ENCODE peak calls at places on chromosomes 11 and 22, in six cellular contexts. E is WTC11, C is colonic mucosa, K is HFFc6, I is GM13976, G is mucosa of descending colon. Z is an unnamed sample.

GRCh38 chr22:35430897-35431322 is 31.0 kb downstream of the MCM5 start:
- DNase-seq in E (peak), C (peak), K (peak), I (peak), G (peak), Z (peak)

GRCh38 chr11:9745411-9746211 is 81.7 kb downstream of the SWAP70 start:
- DNase-seq in E (no peak), C (no peak), K (no peak), I (no peak), G (no peak), Z (no peak)

GRCh38 chr11:117189191-117189940 is 9.8 kb upstream of the TAGLN start:
- DNase-seq in E (no peak), C (peak), K (no peak), I (peak), G (no peak), Z (no peak)

GRCh38 chr22:23066200-23067022 is 3.9 kb upstream of the GNAZ start:
- DNase-seq in E (peak), C (no peak), K (no peak), I (no peak), G (no peak), Z (no peak)

GRCh38 chr11:125333354-125334077 is 162.5 kb downstream of the FEZ1 start:
- DNase-seq in E (no peak), C (no peak), K (no peak), I (no peak), G (no peak), Z (no peak)

GRCh38 chr11:73577496-73577917 is 20.4 kb downstream of the FAM168A start:
- DNase-seq in E (no peak), C (no peak), K (peak), I (peak), G (no peak), Z (peak)

GRCh38 chr22:27489265-27489675 is 312.3 kb downstream of the MN1 start:
- DNase-seq in E (no peak), C (peak), K (peak), I (no peak), G (peak), Z (no peak)

GRCh38 chr22:28992565-28993326 is 68.9 kb downstream of the C22orf31 start:
- DNase-seq in E (no peak), C (no peak), K (no peak), I (no peak), G (no peak), Z (no peak)

GRCh38 chr11:34155057-34155758 is 49.8 kb downstream of the NAT10 start:
- DNase-seq in E (no peak), C (no peak), K (no peak), I (no peak), G (no peak), Z (no peak)

GRCh38 chr11:94895971-94896370 is 77.4 kb downstream of the CWC15 start:
- DNase-seq in E (no peak), C (no peak), K (peak), I (no peak), G (no peak), Z (no peak)

GRCh38 chr11:123196060-123196714 is 1.1 kb upstream of the CLMP start:
- DNase-seq in E (peak), C (no peak), K (no peak), I (peak), G (no peak), Z (no peak)

GRCh38 chr11:32154275-32154674 is 63.4 kb downstream of the RCN1 start:
- DNase-seq in E (no peak), C (no peak), K (peak), I (no peak), G (no peak), Z (no peak)

GRCh38 chr11:122307480-122308085 is 191.6 kb upstream of the BLID start:
- DNase-seq in E (no peak), C (no peak), K (no peak), I (no peak), G (no peak), Z (no peak)

GRCh38 chr22:24370426-24370825 is 57.0 kb upstream of the ADORA2A start:
- DNase-seq in E (no peak), C (no peak), K (no peak), I (no peak), G (no peak), Z (no peak)

GRCh38 chr11:65645710-65646109 is 7.8 kb downstream of the SIPA1 start:
- DNase-seq in E (peak), C (no peak), K (peak), I (no peak), G (no peak), Z (no peak)

GRCh38 chr11:121323208-121323607 is 30.6 kb downstream of the SC5D start:
- DNase-seq in E (no peak), C (no peak), K (no peak), I (no peak), G (no peak), Z (no peak)

GRCh38 chr11:89545701-89546100 is 54.5 kb upstream of the NOX4 start:
- DNase-seq in E (no peak), C (no peak), K (no peak), I (no peak), G (no peak), Z (no peak)

GRCh38 chr11:91846664-91847063 is 378.0 kb upstream of the FAT3 start:
- DNase-seq in E (no peak), C (no peak), K (no peak), I (no peak), G (no peak), Z (no peak)

GRCh38 chr11:129333873-129334272 is 41.8 kb upstream of the BARX2 start:
- DNase-seq in E (no peak), C (no peak), K (no peak), I (no peak), G (no peak), Z (no peak)

GRCh38 chr22:30919973-30920372 is 48.6 kb downstream of the MORC2 start:
- DNase-seq in E (no peak), C (no peak), K (no peak), I (no peak), G (no peak), Z (no peak)

GRCh38 chr11:78655561-78655960 is 80.9 kb upstream of the NARS2 start:
- DNase-seq in E (no peak), C (no peak), K (no peak), I (no peak), G (no peak), Z (no peak)

GRCh38 chr11:77503006-77503405 is 29.1 kb upstream of the PAK1 start:
- DNase-seq in E (no peak), C (no peak), K (peak), I (no peak), G (no peak), Z (no peak)

GRCh38 chr11:79437981-79438630 is 2.7 kb downstream of the TENM4 start:
- DNase-seq in E (peak), C (peak), K (peak), I (peak), G (no peak), Z (no peak)

GRCh38 chr22:23213031-23213555 is 32.8 kb downstream of the BCR start:
- DNase-seq in E (no peak), C (no peak), K (no peak), I (no peak), G (no peak), Z (no peak)

GRCh38 chr22:36554101-36554500 is 25.1 kb upstream of the EIF3D start:
- DNase-seq in E (peak), C (no peak), K (no peak), I (no peak), G (no peak), Z (no peak)

GRCh38 chr11:31233425-31233824 is 136.1 kb downstream of the DCDC1 start:
- DNase-seq in E (no peak), C (no peak), K (no peak), I (no peak), G (no peak), Z (no peak)

GRCh38 chr11:18701614-18702216 is 3.1 kb downstream of the TMEM86A start:
- DNase-seq in E (no peak), C (no peak), K (no peak), I (no peak), G (no peak), Z (no peak)

GRCh38 chr22:11629661-11630385 is 3898.2 kb upstream of the OR11H1 start:
- DNase-seq in E (no peak), C (no peak), K (no peak), I (no peak), G (no peak), Z (no peak)

GRCh38 chr22:31085493-31085824 is 4.3 kb downstream of the SMTN start:
- DNase-seq in E (peak), C (peak), K (no peak), I (no peak), G (no peak), Z (no peak)

GRCh38 chr22:35726933-35727332 is 9.3 kb downstream of the APOL5 start:
- DNase-seq in E (no peak), C (no peak), K (no peak), I (no peak), G (no peak), Z (no peak)

GRCh38 chr11:134512791-134513538 is 100.9 kb upstream of the B3GAT1 start:
- DNase-seq in E (no peak), C (no peak), K (no peak), I (no peak), G (no peak), Z (no peak)

GRCh38 chr22:37848587-37849088 is 581 bp upstream of the EIF3L start:
- DNase-seq in E (no peak), C (no peak), K (no peak), I (peak), G (peak), Z (no peak)

GRCh38 chr11:77371646-77372045 is 70.2 kb upstream of the GDPD4 start:
- DNase-seq in E (no peak), C (no peak), K (no peak), I (no peak), G (no peak), Z (no peak)

DNA sequence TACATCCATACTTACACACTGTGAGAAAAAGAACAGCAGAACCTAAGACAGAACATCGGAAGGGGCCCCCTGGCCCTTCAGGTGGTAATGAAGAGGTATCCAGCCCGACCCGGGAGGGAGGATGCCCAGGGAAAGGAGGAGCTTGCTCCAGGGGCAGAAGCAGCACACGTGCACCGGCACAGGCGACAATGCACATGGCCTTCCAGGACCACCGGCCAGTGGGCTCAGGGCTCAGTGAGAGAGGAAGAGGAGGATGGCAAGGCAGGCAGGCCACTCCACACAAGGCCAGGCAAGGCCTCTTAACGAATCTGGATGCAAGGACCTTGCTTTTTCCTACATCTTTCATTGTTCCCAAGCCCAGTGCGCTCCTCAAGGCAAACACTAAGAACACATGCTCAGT is 52.6 kb downstream of the MICAL3 start:
- DNase-seq in E (no peak), C (no peak), K (no peak), I (no peak), G (no peak), Z (no peak)
- TF ChIP-seq CTCF in E (no peak), C (no peak), K (no peak), I (no peak), G (no peak), Z (no peak)

GRCh38 chr11:131246589-131247164 is 123.7 kb upstream of the NTM start:
- DNase-seq in E (peak), C (peak), K (no peak), I (no peak), G (peak), Z (no peak)
- TF ChIP-seq CTCF in E (peak), C (peak), K (peak), I (peak), G (no peak), Z (no peak)

DNA sequence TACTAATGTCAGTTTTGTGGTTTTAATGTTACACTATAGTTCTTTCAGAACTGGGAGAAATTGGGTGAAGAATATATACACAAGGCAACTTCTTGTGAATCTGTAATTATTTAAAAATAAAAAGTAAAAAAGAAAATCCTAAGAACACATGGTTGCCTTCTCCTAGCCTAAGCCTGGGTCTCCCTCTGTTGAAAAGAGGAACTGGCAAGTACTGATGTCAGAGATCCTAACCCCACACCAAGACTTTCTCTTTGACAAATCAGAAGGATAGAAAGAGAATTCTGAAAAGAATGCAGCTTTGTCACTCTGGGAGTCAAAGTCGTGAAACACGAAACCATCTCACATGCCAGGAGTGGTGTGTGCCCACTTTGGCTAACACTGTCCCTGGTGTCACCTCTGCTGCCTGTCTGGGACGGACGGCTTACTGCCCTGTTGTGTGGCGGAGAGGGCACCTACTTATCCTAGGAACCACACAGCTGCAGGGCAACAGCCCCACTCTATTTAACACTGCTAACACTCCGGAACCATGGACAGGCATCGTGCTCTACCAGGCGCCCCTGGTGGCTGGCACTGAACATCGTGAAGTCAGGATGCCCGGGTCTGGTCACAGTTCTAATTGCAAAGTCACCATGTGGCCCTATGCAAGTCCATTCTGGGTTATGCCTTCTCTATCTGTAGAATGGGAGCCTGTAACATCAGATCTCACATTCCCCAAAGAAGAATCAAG is 108.8 kb upstream of the CD82 start:
- DNase-seq in E (peak), C (no peak), K (peak), I (no peak), G (no peak), Z (no peak)
- TF ChIP-seq CTCF in E (peak), C (no peak), K (peak), I (peak), G (no peak), Z (peak)

GRCh38 chr11:112837162-112837826 is 123.9 kb upstream of the NCAM1 start:
- DNase-seq in E (no peak), C (no peak), K (no peak), I (no peak), G (no peak), Z (no peak)
- TF ChIP-seq CTCF in E (no peak), C (no peak), K (no peak), I (no peak), G (no peak), Z (no peak)

DNA sequence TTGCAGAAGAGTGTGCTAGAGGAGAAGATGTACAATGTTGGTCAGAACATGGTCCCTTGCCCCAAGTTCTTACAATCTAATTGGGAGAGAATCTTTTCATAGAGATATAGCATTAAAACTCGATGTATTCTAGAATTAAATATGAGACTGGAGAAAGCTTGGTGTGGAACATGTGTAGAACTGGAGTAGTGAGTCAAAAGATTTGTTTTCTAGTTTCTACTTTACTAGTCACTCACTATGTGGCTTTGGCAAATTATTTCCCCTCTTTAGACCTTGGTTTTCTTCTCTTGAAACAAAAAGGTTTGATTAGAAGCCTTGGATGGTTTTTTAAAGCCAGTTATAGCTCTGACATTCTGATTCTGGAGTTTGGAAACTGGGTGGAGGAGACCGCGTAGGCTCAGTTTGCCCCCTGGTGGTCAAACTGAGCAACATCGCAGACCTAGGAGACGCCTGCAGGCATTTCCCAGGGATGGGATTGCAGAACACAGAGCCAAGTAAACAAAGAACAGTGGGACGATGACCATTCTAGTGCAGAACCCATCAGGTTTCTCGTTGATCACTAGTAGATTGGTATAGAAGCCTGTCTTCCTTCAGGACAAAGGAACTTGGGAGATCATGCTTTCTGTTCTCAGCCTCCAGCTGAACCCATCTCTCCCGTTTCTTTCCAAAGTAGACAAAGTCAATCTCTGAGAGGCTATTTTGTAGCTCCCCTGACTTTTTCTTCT is 8.5 kb upstream of the CHRDL2 start:
- DNase-seq in E (peak), C (peak), K (peak), I (peak), G (peak), Z (no peak)
- TF ChIP-seq CTCF in E (peak), C (peak), K (peak), I (peak), G (peak), Z (peak)

DNA sequence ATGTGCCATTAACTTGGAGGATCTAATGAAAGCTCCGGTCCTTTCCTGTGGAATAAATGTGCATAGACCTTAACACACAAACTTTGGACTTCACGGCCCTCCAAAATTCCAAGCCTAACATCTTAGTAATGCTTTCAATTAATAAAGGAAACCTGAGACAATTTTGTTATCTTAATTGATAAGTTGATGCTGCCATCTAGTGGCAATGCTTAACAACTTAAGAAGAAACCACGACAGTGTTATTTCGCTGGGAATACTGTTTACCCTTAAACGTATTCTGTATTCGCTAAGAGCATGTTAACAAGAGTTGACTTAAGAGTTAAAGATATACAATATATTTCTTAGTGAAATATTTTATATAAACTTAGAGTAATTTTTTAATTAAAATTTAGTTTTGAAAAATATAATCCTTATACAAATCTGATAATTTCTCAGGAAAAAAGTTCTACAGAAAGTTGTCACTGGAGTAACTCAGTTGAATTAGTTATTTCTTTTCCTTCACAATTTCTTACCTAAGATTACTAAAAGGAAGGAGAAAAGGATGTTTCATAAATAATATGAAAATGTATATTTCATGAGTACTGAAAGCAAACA is 35.0 kb upstream of the OR9G4 start:
- DNase-seq in E (no peak), C (peak), K (peak), I (peak), G (peak), Z (peak)
- TF ChIP-seq CTCF in E (peak), C (peak), K (peak), I (peak), G (peak), Z (peak)

Z was measured in AG04449.